ENCODE peak calls at places on chromosomes 1 and 21, in eight cellular contexts. U is tibial artery; A is colonic mucosa; Y is tibial nerve; X is fibroblast of lung; T is DND-41; Q is naive thymus-derived CD4-positive, alpha-beta T cell; O is pancreas. S is an unnamed sample. For H3K4me1, the result is how much of the 10 kb centered on the place peaks cover.

GRCh38 chr1:118978914-118979701 is 9.0 kb downstream of the TBX15 start:
- DNase-seq in U (no peak), A (no peak), Y (no peak), X (no peak), T (no peak), Q (no peak), O (no peak), S (no peak)

GRCh38 chr1:120954736-120955135 is 65.2 kb downstream of the PPIAL4A start:
- DNase-seq in U (no peak), A (no peak), Y (no peak), X (no peak), T (no peak), Q (no peak), O (no peak), S (no peak)

GRCh38 chr1:101025283-101025679 is 303 bp downstream of the DPH5 start:
- DNase-seq in U (no peak), A (peak), Y (no peak), X (no peak), T (peak), Q (no peak), O (no peak), S (no peak)

GRCh38 chr1:28668956-28669719 is 554 bp downstream of the GMEB1 start:
- DNase-seq in U (peak), A (peak), Y (no peak), X (peak), T (peak), Q (peak), O (peak), S (peak)

GRCh38 chr21:14244911-14245310 is 29.0 kb downstream of the RBM11 start:
- DNase-seq in U (no peak), A (no peak), Y (no peak), X (no peak), T (no peak), Q (no peak), O (no peak), S (no peak)

GRCh38 chr1:97331165-97331564 is 589.7 kb downstream of the DPYD start:
- DNase-seq in U (no peak), A (no peak), Y (no peak), X (no peak), T (no peak), Q (no peak), O (no peak), S (no peak)

GRCh38 chr1:152697701-152698600 is at the start of gene LCE2A:
- DNase-seq in U (no peak), A (no peak), Y (no peak), X (no peak), T (no peak), Q (no peak), O (no peak), S (no peak)

GRCh38 chr1:178461676-178462075 is 35.1 kb downstream of the CLEC20A start:
- DNase-seq in U (no peak), A (no peak), Y (no peak), X (no peak), T (no peak), Q (no peak), O (no peak), S (no peak)

GRCh38 chr1:201681375-201681774 is 142.4 kb downstream of the NAV1 start:
- DNase-seq in U (peak), A (no peak), Y (no peak), X (no peak), T (no peak), Q (no peak), O (no peak), S (no peak)

GRCh38 chr21:42221581-42222345 is 2.8 kb downstream of the ABCG1 start:
- DNase-seq in U (no peak), A (no peak), Y (no peak), X (peak), T (no peak), Q (no peak), O (no peak), S (no peak)

GRCh38 chr1:179807691-179808485 is 64.8 kb downstream of the FAM163A start:
- DNase-seq in U (no peak), A (no peak), Y (no peak), X (peak), T (no peak), Q (no peak), O (no peak), S (no peak)

GRCh38 chr21:40115775-40116174 is 248.5 kb downstream of the PCP4 start:
- DNase-seq in U (no peak), A (no peak), Y (no peak), X (no peak), T (no peak), Q (no peak), O (no peak), S (no peak)

GRCh38 chr1:55195523-55196233 is 19.5 kb downstream of the USP24 start:
- DNase-seq in U (no peak), A (no peak), Y (no peak), X (peak), T (no peak), Q (no peak), O (no peak), S (no peak)

GRCh38 chr1:229127301-229127700 is 143.6 kb upstream of the RAB4A start:
- DNase-seq in U (no peak), A (no peak), Y (no peak), X (no peak), T (peak), Q (no peak), O (no peak), S (no peak)

GRCh38 chr1:147534386-147534785 is 6.9 kb upstream of the BCL9 start:
- DNase-seq in U (no peak), A (no peak), Y (no peak), X (peak), T (no peak), Q (no peak), O (peak), S (no peak)

GRCh38 chr1:59738152-59738551 is 76.6 kb upstream of the HOOK1 start:
- DNase-seq in U (no peak), A (no peak), Y (no peak), X (peak), T (no peak), Q (no peak), O (no peak), S (no peak)

GRCh38 chr1:161676958-161677689 is 14.2 kb downstream of the FCGR2B start:
- DNase-seq in U (no peak), A (no peak), Y (no peak), X (no peak), T (no peak), Q (no peak), O (no peak), S (no peak)

GRCh38 chr1:230128569-230129269 is 61.7 kb downstream of the GALNT2 start:
- DNase-seq in U (no peak), A (no peak), Y (no peak), X (no peak), T (no peak), Q (no peak), O (no peak), S (no peak)

GRCh38 chr1:230132758-230133157 is 65.7 kb downstream of the GALNT2 start:
- DNase-seq in U (no peak), A (no peak), Y (no peak), X (no peak), T (no peak), Q (no peak), O (no peak), S (no peak)

GRCh38 chr1:230129341-230129740 is 62.3 kb downstream of the GALNT2 start:
- DNase-seq in U (no peak), A (no peak), Y (no peak), X (no peak), T (no peak), Q (no peak), O (no peak), S (no peak)

GRCh38 chr1:230131457-230131856 is 64.4 kb downstream of the GALNT2 start:
- DNase-seq in U (no peak), A (no peak), Y (no peak), X (no peak), T (no peak), Q (no peak), O (no peak), S (no peak)

DNA sequence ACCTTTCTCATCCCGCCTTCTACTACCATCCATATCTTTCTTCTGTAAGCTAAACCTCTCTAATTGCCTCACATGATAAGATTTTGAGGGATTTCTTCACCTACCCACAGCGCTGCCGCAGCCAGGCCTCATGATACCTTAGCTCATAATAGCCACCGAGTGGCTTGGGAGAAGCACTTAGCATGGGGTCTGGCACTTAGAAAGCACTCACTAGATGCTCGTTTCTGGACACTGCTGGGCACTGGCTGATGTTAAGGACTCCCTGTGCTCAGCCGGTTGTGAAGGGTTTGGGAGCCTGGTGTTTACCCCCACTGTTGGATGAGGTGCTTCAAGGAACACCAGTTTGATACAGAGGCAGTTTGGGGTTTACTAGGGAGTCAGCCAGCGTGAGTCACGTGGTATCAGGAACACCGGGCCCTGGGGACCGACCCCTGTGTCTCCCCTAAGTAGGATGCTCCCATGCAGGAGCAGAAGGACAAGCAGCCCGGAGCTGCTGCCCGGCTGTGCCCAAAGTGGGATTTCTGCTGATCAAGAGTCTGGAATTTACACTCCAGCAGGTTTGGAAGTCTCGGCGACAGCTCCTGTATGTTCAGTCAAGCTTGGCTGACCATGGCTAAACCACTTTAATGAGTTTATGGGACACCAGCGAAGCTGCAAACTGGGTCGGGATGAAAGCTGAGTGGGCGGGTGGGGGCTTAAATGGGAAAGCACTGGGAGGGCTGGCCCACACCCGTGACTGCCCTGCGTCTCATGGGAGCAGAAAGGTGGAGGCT is 63.3 kb downstream of the GALNT2 start:
- DNase-seq in U (no peak), A (no peak), Y (no peak), X (no peak), T (no peak), Q (no peak), O (no peak), S (no peak)
- H3K4me1 ChIP-seq in U (under half), A (under half), Y (under half), X (under half), T (half or more), Q (under half), O (under half), S (under half)

GRCh38 chr1:8093221-8093980 is 67.3 kb upstream of the ERRFI1 start:
- DNase-seq in U (no peak), A (no peak), Y (no peak), X (no peak), T (no peak), Q (no peak), O (no peak), S (no peak)
- H3K4me1 ChIP-seq in U (half or more), A (under half), Y (under half), X (under half), T (under half), Q (under half), O (under half), S (under half)

DNA sequence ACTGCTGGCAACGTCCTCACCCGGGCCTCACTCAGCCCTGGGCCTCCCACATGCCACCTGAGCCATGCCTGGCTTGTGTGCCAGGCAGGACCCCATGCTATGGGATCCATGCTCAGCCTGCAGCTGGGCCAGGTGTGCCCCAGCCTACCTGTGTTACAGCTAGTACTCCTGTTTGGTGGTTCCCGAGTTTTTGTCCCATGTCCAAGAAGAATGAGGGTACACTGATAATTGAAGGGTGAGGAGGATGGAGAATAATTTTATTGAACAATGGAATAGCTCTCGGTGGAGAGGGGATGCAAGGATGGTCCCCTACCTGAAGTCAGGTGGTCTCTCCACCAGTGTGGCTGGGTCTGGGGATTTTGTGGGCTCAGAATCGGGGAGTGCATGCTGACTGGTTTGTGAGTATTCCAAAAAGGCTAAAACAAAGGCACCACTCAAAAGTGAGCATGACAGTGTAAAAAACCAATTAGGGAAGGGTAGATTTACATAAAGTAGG is 137.9 kb downstream of the TNFSF18 start:
- DNase-seq in U (no peak), A (no peak), Y (no peak), X (no peak), T (peak), Q (no peak), O (no peak), S (no peak)
- H3K4me1 ChIP-seq in U (under half), A (under half), Y (under half), X (under half), T (under half), Q (under half), O (under half), S (under half)

DNA sequence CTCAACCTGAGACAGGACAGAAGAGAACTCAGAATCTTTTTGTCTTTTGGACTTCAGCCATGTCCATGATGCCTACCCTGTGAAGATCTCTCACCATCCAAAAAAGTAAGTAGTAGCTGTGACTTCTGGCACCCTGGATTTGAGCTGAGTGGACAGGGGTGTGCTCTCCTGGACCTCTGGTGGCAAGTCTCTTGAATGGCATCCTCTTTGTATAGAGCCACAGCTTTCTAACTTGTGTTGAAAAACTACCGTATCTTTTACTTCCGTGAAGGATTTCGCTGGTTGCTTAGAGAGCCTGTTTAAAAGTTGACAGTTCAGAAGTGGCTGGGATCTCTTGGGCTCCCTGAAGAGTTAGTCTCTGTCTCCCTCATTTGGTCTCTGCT is 1.8 kb downstream of the MFN2 start:
- DNase-seq in U (no peak), A (no peak), Y (no peak), X (peak), T (no peak), Q (no peak), O (no peak), S (no peak)
- H3K4me1 ChIP-seq in U (under half), A (under half), Y (under half), X (under half), T (under half), Q (under half), O (under half), S (under half)

GRCh38 chr1:30757196-30757949 is at the start of gene LAPTM5:
- DNase-seq in U (peak), A (peak), Y (no peak), X (peak), T (peak), Q (peak), O (no peak), S (peak)
- H3K4me1 ChIP-seq in U (under half), A (under half), Y (under half), X (under half), T (under half), Q (half or more), O (under half), S (half or more)

GRCh38 chr21:36700961-36701911 is 2.3 kb downstream of the SIM2 start:
- DNase-seq in U (no peak), A (no peak), Y (no peak), X (no peak), T (peak), Q (no peak), O (no peak), S (no peak)
- H3K4me1 ChIP-seq in U (half or more), A (under half), Y (under half), X (under half), T (under half), Q (under half), O (under half), S (under half)

GRCh38 chr21:37383784-37384311 is 17.3 kb downstream of the DYRK1A start:
- DNase-seq in U (no peak), A (no peak), Y (no peak), X (no peak), T (no peak), Q (no peak), O (no peak), S (no peak)
- H3K4me1 ChIP-seq in U (half or more), A (under half), Y (under half), X (under half), T (under half), Q (half or more), O (under half), S (half or more)

S was measured in CD4-positive, alpha-beta memory T cell.